ENCODE peak calls at places on chromosomes 3 and 15, in five cellular contexts. One of them, this sample, is unnamed.

GRCh38 chr15:50876989-50877360 is 31.5 kb upstream of the AP4E1 start:
- DNase-seq in K562: peak
- DNase-seq in mammary epithelial cell: peak
- DNase-seq in GM23248: peak
- DNase-seq in PC-9: peak
- DNase-seq in this sample: peak

GRCh38 chr15:95025924-95026728 is 794.8 kb downstream of the MCTP2 start:
- DNase-seq in GM23248: peak
- DNase-seq in K562: peak
- DNase-seq in PC-9: peak
- DNase-seq in mammary epithelial cell: peak
- DNase-seq in this sample: peak

GRCh38 chr3:66518644-66519043 is 17.8 kb upstream of the LRIG1 start:
- DNase-seq in GM23248: no peak
- DNase-seq in K562: no peak
- DNase-seq in PC-9: no peak
- DNase-seq in mammary epithelial cell: no peak
- DNase-seq in this sample: no peak

GRCh38 chr15:91787198-91787597 is 66.3 kb upstream of the SLCO3A1 start:
- DNase-seq in mammary epithelial cell: no peak
- DNase-seq in PC-9: no peak
- DNase-seq in GM23248: no peak
- DNase-seq in K562: no peak
- DNase-seq in this sample: no peak

GRCh38 chr15:57554063-57554820 is 37.5 kb upstream of the MYZAP start:
- DNase-seq in K562: no peak
- DNase-seq in GM23248: no peak
- DNase-seq in PC-9: peak
- DNase-seq in mammary epithelial cell: no peak
- DNase-seq in this sample: no peak

GRCh38 chr3:129003578-129004112 is 2.5 kb downstream of the EFCC1 start:
- DNase-seq in mammary epithelial cell: peak
- DNase-seq in PC-9: peak
- DNase-seq in GM23248: no peak
- DNase-seq in K562: no peak
- DNase-seq in this sample: no peak

GRCh38 chr15:36863551-36863950 is 236.8 kb downstream of the MEIS2 start:
- DNase-seq in mammary epithelial cell: no peak
- DNase-seq in K562: no peak
- DNase-seq in GM23248: no peak
- DNase-seq in PC-9: no peak
- DNase-seq in this sample: no peak

GRCh38 chr3:123605789-123606234 is 21.0 kb upstream of the HACD2 start:
- DNase-seq in PC-9: peak
- DNase-seq in mammary epithelial cell: peak
- DNase-seq in K562: peak
- DNase-seq in GM23248: peak
- DNase-seq in this sample: peak

GRCh38 chr3:68256635-68257034 is 602.2 kb upstream of the SUCLG2 start:
- DNase-seq in K562: no peak
- DNase-seq in GM23248: no peak
- DNase-seq in PC-9: no peak
- DNase-seq in mammary epithelial cell: no peak
- DNase-seq in this sample: peak

GRCh38 chr15:29103825-29104565 is 165.6 kb downstream of the NSMCE3 start:
- DNase-seq in mammary epithelial cell: peak
- DNase-seq in PC-9: peak
- DNase-seq in GM23248: peak
- DNase-seq in K562: no peak
- DNase-seq in this sample: peak

GRCh38 chr3:42654331-42655201 is 1.1 kb downstream of the ZBTB47 start:
- DNase-seq in PC-9: peak
- DNase-seq in K562: peak
- DNase-seq in GM23248: peak
- DNase-seq in mammary epithelial cell: no peak
- DNase-seq in this sample: no peak
- H3K27ac ChIP-seq in PC-9: no peak
- H3K27ac ChIP-seq in K562: peak
- H3K27ac ChIP-seq in GM23248: peak
- H3K27ac ChIP-seq in mammary epithelial cell: no peak
- H3K27ac ChIP-seq in this sample: no peak

GRCh38 chr3:49132073-49132436 is 795 bp downstream of the LAMB2 start:
- DNase-seq in mammary epithelial cell: no peak
- DNase-seq in GM23248: peak
- DNase-seq in PC-9: no peak
- DNase-seq in K562: no peak
- DNase-seq in this sample: no peak
- H3K4me3 ChIP-seq in mammary epithelial cell: peak
- H3K4me3 ChIP-seq in GM23248: peak
- H3K4me3 ChIP-seq in PC-9: peak
- H3K4me3 ChIP-seq in K562: no peak
- H3K4me3 ChIP-seq in this sample: no peak

DNA sequence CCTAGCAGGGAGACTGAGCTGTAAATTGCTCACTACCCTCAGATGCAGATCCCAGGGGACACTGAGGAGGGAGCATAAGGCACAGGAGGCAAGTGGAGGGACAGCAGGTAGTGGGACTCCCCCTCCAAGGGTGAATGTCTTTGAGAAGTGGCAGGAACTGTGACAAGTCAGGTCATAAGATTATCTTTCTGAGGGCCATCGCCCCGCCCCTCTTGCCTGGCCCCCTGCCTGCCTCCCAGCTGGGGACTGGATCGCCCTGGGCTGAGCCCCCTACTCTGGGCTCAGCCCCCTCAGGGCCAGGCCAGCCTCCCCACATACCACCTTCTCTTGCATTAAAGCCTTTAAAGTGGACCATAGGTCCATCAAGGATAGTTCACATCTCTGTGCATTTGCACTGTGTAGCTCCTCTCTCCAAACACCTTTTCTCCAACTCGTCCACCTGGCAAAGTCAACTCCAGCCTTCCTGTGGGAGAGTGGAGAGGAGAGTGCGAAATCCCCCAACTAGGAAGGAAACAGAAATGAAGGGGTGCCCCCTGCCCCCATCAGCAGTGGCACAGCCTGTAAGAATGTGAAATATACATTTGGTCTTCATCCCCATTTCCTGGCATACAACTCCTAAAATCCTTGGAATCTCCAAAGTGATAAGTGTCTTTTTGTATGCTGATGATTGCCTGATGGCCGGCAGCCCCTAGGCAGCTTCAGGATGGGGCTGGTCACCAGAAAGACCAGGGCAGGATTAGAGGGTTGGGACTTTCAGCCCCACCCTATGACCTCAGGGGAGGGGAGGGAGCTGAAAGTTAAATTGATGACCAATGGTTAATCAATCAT is 14.7 kb downstream of the PIF1 start:
- DNase-seq in GM23248: no peak
- DNase-seq in mammary epithelial cell: no peak
- DNase-seq in PC-9: no peak
- DNase-seq in K562: no peak
- DNase-seq in this sample: no peak
- H2AFZ ChIP-seq in GM23248: peak
- H2AFZ ChIP-seq in mammary epithelial cell: no peak
- H2AFZ ChIP-seq in PC-9: no peak
- H2AFZ ChIP-seq in K562: no peak
- H2AFZ ChIP-seq in this sample: no peak

DNA sequence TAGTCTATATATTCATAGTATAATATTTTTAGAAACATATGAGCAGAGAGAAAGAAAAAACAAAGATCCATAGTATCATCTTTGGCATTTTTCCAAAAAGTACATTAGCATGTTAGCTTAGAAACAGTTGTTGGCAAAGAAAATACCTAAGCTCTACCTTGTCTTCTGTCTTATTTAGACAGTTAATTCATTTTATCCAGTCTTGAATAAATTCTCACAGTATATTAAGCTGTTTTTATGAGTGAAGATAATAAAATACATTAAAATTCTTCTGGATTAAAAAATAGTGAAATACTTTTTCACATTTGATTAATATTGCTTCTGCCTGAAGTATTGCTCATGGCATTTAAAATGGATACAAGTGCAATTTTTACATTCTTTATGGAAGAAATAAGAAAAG is 145.2 kb downstream of the ZIC1 start:
- DNase-seq in mammary epithelial cell: no peak
- DNase-seq in GM23248: no peak
- DNase-seq in K562: no peak
- DNase-seq in PC-9: no peak
- DNase-seq in this sample: no peak
- H3K27ac ChIP-seq in mammary epithelial cell: no peak
- H3K27ac ChIP-seq in GM23248: no peak
- H3K27ac ChIP-seq in K562: no peak
- H3K27ac ChIP-seq in PC-9: no peak
- H3K27ac ChIP-seq in this sample: no peak

DNA sequence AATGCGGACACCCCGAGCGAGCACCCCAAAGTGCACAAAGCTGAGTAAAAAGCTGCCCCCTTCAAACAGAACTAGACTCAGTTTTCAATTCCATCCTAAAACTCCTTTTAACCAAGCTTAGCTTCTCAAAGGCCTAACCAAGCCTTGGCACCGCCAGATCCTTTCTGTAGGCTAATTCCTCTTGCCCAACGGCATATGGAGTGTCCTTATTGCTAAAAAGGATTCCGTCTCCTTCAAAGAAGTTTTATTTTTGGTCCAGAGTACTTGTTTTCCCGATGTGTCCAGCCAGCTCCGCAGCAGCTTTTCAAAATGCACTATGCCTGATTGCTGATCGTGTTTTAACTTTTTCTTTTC is 5.3 kb downstream of the BHLHE40 start:
- DNase-seq in GM23248: peak
- DNase-seq in K562: no peak
- DNase-seq in mammary epithelial cell: no peak
- DNase-seq in PC-9: no peak
- DNase-seq in this sample: no peak
- H3K4me3 ChIP-seq in GM23248: peak
- H3K4me3 ChIP-seq in K562: peak
- H3K4me3 ChIP-seq in mammary epithelial cell: peak
- H3K4me3 ChIP-seq in PC-9: peak
- H3K4me3 ChIP-seq in this sample: no peak

DNA sequence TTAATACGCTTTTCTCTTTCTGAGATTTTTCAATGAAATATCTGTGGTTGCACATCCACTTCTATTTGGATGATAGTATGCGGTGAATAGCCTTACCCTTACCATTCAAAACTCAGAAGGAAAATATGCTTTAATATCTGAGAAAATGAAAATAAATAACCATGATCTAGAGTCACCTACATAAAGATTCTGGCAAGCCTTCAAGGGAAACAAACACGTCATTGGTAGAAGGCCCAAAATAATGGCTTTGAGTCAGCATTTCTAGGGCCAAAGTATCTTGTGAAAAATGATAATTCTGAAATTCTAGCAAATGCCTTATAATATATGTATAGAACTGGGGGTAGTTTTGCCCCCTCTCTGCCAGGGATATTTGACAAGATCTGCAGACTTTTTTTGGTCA is 15.5 kb downstream of the PLSCR1 start:
- DNase-seq in mammary epithelial cell: no peak
- DNase-seq in K562: no peak
- DNase-seq in PC-9: no peak
- DNase-seq in GM23248: peak
- DNase-seq in this sample: no peak
- H2AFZ ChIP-seq in mammary epithelial cell: no peak
- H2AFZ ChIP-seq in K562: no peak
- H2AFZ ChIP-seq in PC-9: no peak
- H2AFZ ChIP-seq in GM23248: no peak
- H2AFZ ChIP-seq in this sample: no peak

GRCh38 chr3:32493437-32494414 is 8.9 kb downstream of the CMTM6 start:
- DNase-seq in PC-9: no peak
- DNase-seq in mammary epithelial cell: peak
- DNase-seq in GM23248: peak
- DNase-seq in K562: no peak
- DNase-seq in this sample: no peak

GRCh38 chr3:32495609-32496008 is 7.0 kb downstream of the CMTM6 start:
- DNase-seq in GM23248: no peak
- DNase-seq in mammary epithelial cell: peak
- DNase-seq in K562: no peak
- DNase-seq in PC-9: no peak
- DNase-seq in this sample: no peak

GRCh38 chr3:32488609-32489008 is 14.0 kb downstream of the CMTM6 start:
- DNase-seq in mammary epithelial cell: no peak
- DNase-seq in K562: no peak
- DNase-seq in GM23248: no peak
- DNase-seq in PC-9: no peak
- DNase-seq in this sample: no peak

GRCh38 chr3:32495085-32495484 is 7.6 kb downstream of the CMTM6 start:
- DNase-seq in GM23248: no peak
- DNase-seq in mammary epithelial cell: no peak
- DNase-seq in K562: no peak
- DNase-seq in PC-9: no peak
- DNase-seq in this sample: no peak

DNA sequence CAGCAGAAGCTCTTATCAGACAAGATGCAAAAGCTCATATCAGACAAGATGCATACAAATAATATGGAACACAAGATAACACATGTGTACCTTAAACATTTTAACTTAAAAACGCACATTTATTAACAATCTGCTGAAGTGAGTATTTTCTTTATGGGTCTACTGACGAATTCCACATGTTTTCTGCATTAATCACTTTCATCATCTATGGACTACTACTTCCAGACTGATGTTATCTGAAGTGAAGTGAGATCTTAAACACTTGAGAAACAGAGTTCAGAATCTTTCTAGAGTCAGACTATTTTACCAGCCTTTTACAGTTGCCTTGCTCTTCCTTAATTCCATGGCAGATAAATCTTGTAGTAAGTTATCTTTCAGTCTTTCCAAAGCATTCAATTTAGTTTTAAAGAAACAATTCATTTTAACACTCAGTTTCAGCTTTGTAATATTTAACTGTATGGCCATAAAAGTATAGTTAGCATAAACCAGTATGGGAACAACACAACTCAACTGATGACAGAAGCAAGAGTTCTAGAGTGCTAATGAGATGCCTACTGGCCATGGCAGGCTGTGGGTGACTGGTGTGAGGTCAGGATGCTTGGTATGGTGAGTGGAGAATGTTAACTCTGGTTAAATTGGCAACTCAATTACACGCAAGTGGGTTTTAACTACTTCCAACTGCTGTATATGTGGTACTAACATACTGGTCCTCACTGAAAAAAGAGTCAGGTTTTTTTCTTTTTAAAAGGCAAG is 9.8 kb downstream of the CMTM6 start:
- DNase-seq in K562: no peak
- DNase-seq in PC-9: no peak
- DNase-seq in mammary epithelial cell: no peak
- DNase-seq in GM23248: peak
- DNase-seq in this sample: no peak
- H3K27ac ChIP-seq in K562: no peak
- H3K27ac ChIP-seq in PC-9: no peak
- H3K27ac ChIP-seq in mammary epithelial cell: no peak
- H3K27ac ChIP-seq in GM23248: no peak
- H3K27ac ChIP-seq in this sample: peak

This sample was measured in Karpas-422.